ENCODE peak calls at places on chromosome 1, in eight cellular contexts. Y, Q, H, K, B, D, O and V are unnamed samples.

GRCh38 chr1:223258751-223259177 is 105.2 kb downstream of the SUSD4 start:
- DNase-seq in Y (peak), Q (no peak), H (no peak), K (peak), B (no peak), D (no peak), O (no peak), V (peak)

GRCh38 chr1:240232548-240232947 is 140.9 kb downstream of the FMN2 start:
- DNase-seq in Y (no peak), Q (no peak), H (no peak), K (peak), B (no peak), D (no peak), O (no peak), V (no peak)

GRCh38 chr1:204443260-204443619 is 31.6 kb upstream of the PPP1R15B start:
- DNase-seq in Y (no peak), Q (no peak), H (no peak), K (no peak), B (peak), D (no peak), O (no peak), V (peak)

GRCh38 chr1:23751050-23751814 is 8.0 kb downstream of the ELOA start:
- DNase-seq in Y (peak), Q (peak), H (no peak), K (peak), B (no peak), D (no peak), O (peak), V (peak)

GRCh38 chr1:209550519-209550918 is 33.0 kb upstream of the CAMK1G start:
- DNase-seq in Y (no peak), Q (no peak), H (no peak), K (no peak), B (no peak), D (no peak), O (no peak), V (no peak)

GRCh38 chr1:207813946-207814345 is 62.1 kb downstream of the CD46 start:
- DNase-seq in Y (no peak), Q (no peak), H (no peak), K (no peak), B (no peak), D (no peak), O (no peak), V (no peak)

GRCh38 chr1:115320368-115320767 is 17.7 kb downstream of the NGF start:
- DNase-seq in Y (no peak), Q (no peak), H (no peak), K (no peak), B (no peak), D (no peak), O (no peak), V (peak)

GRCh38 chr1:197614916-197615692 is 160.2 kb downstream of the DENND1B start:
- DNase-seq in Y (peak), Q (peak), H (no peak), K (peak), B (no peak), D (peak), O (peak), V (peak)

GRCh38 chr1:170664828-170665617 is 1.1 kb downstream of the PRRX1 start:
- DNase-seq in Y (peak), Q (peak), H (no peak), K (peak), B (no peak), D (no peak), O (no peak), V (no peak)
- TF ChIP-seq CTCF in Y (peak), Q (peak), H (no peak), K (peak), B (no peak), D (no peak), O (peak), V (peak)

GRCh38 chr1:181314959-181315358 is 168.4 kb upstream of the CACNA1E start:
- DNase-seq in Y (no peak), Q (peak), H (no peak), K (no peak), B (no peak), D (no peak), O (no peak), V (no peak)
- TF ChIP-seq CTCF in Y (no peak), Q (peak), H (no peak), K (no peak), B (no peak), D (no peak), O (no peak), V (no peak)

GRCh38 chr1:76868154-76868882 is 1.0 kb downstream of the ST6GALNAC5 start:
- DNase-seq in Y (peak), Q (peak), H (no peak), K (peak), B (peak), D (peak), O (peak), V (peak)
- TF ChIP-seq CTCF in Y (peak), Q (peak), H (no peak), K (no peak), B (no peak), D (no peak), O (peak), V (peak)

GRCh38 chr1:81467433-81467832 is 333.3 kb upstream of the ADGRL2 start:
- DNase-seq in Y (no peak), Q (no peak), H (no peak), K (no peak), B (no peak), D (no peak), O (no peak), V (no peak)
- TF ChIP-seq CTCF in Y (no peak), Q (no peak), H (no peak), K (no peak), B (no peak), D (no peak), O (no peak), V (no peak)